ENCODE peak calls at places on chromosome 5, in four cellular contexts. K, V, A and L are unnamed samples.
A peak's percentile ranks its signal among the peaks of the same experiment; 100 is the strongest.

GRCh38 chr5:177141496-177141895 is 7.9 kb downstream of the NSD1 start:
- DNase-seq in K (no peak), V (no peak), A (no peak), L (no peak)

GRCh38 chr5:178214160-178214803 is 9.9 kb downstream of the HNRNPAB start:
- DNase-seq in K (no peak), V (no peak), A (no peak), L (no peak)

GRCh38 chr5:174058433-174059122 is 13.1 kb downstream of the NSG2 start:
- DNase-seq in K (no peak), V (no peak), A (no peak), L (no peak)

GRCh38 chr5:178074266-178074952 is 38.9 kb upstream of the N4BP3 start:
- DNase-seq in K (no peak), V (no peak), A (no peak), L (no peak)

GRCh38 chr5:5418764-5419163 is 3.7 kb upstream of the ICE1 start:
- DNase-seq in K (no peak), V (no peak), A (peak; percentile 48), L (peak; percentile 74)

GRCh38 chr5:109388407-109388806 is 21.4 kb downstream of the PJA2 start:
- DNase-seq in K (no peak), V (no peak), A (no peak), L (no peak)

GRCh38 chr5:82295959-82296557 is 17.9 kb upstream of the RPS23 start:
- DNase-seq in K (no peak), V (no peak), A (no peak), L (no peak)

GRCh38 chr5:14467886-14468285 is 113.7 kb upstream of the OTULINL start:
- DNase-seq in K (no peak), V (no peak), A (no peak), L (no peak)

GRCh38 chr5:179795049-179795862 is 1.5 kb downstream of the LTC4S start:
- DNase-seq in K (no peak), V (no peak), A (peak; percentile 60), L (peak; percentile 53)

GRCh38 chr5:152688561-152689274 is 283.6 kb upstream of the NMUR2 start:
- DNase-seq in K (no peak), V (no peak), A (no peak), L (no peak)

GRCh38 chr5:115571441-115571878 is 26.9 kb upstream of the FEM1C start:
- DNase-seq in K (no peak), V (no peak), A (no peak), L (no peak)

GRCh38 chr5:74396913-74397606 is 243.5 kb downstream of the ENC1 start:
- DNase-seq in K (no peak), V (no peak), A (peak; percentile 46), L (no peak)

GRCh38 chr5:1277781-1278180 is 17.1 kb downstream of the TERT start:
- DNase-seq in K (no peak), V (no peak), A (no peak), L (no peak)

GRCh38 chr5:157388148-157388547 is 71.9 kb upstream of the NIPAL4 start:
- DNase-seq in K (no peak), V (no peak), A (no peak), L (no peak)

GRCh38 chr5:94064025-94064424 is 322.6 kb upstream of the POU5F2 start:
- DNase-seq in K (no peak), V (no peak), A (no peak), L (no peak)

GRCh38 chr5:100479079-100479688 is 56.0 kb upstream of the FAM174A start:
- DNase-seq in K (no peak), V (no peak), A (peak; percentile 58), L (no peak)